ENCODE peak calls at places on chromosome 11, in nine cellular contexts. K, N, I, Q, T, S, O, E and M are unnamed samples. For H3K4me1 and H3K27me3, the result is how much of the 10 kb centered on the place peaks cover.

GRCh38 chr11:9285850-9286587 is 20.9 kb upstream of the DENND5A start:
- DNase-seq in K (no peak), N (no peak), I (no peak), Q (no peak), T (no peak), S (no peak), O (no peak), E (no peak), M (no peak)

GRCh38 chr11:61904539-61905048 is 12.8 kb downstream of the RAB3IL1 start:
- DNase-seq in K (peak), N (peak), I (no peak), Q (no peak), T (no peak), S (no peak), O (peak), E (no peak), M (peak)

GRCh38 chr11:121547574-121547973 is 94.8 kb upstream of the SORL1-AS1 start:
- DNase-seq in K (no peak), N (no peak), I (no peak), Q (no peak), T (no peak), S (peak), O (no peak), E (no peak), M (no peak)

GRCh38 chr11:86193297-86194095 is 51.1 kb upstream of the EED start:
- DNase-seq in K (peak), N (peak), I (peak), Q (peak), T (peak), S (peak), O (peak), E (peak), M (no peak)

GRCh38 chr11:132943737-132944556 is 588.4 kb downstream of the OPCML start:
- DNase-seq in K (no peak), N (no peak), I (no peak), Q (no peak), T (no peak), S (no peak), O (no peak), E (no peak), M (no peak)

GRCh38 chr11:61162092-61162935 is 1.1 kb upstream of the VPS37C start:
- DNase-seq in K (no peak), N (peak), I (no peak), Q (no peak), T (no peak), S (no peak), O (no peak), E (peak), M (no peak)

GRCh38 chr11:134556186-134556585 is 144.1 kb upstream of the B3GAT1 start:
- DNase-seq in K (no peak), N (no peak), I (no peak), Q (no peak), T (no peak), S (no peak), O (no peak), E (no peak), M (no peak)

GRCh38 chr11:98455500-98456186 is 565.1 kb upstream of the CNTN5 start:
- DNase-seq in K (no peak), N (no peak), I (no peak), Q (no peak), T (no peak), S (no peak), O (no peak), E (no peak), M (no peak)

GRCh38 chr11:71311176-71311925 is 59.0 kb upstream of the SHANK2 start:
- DNase-seq in K (peak), N (no peak), I (no peak), Q (no peak), T (no peak), S (peak), O (no peak), E (no peak), M (no peak)

GRCh38 chr11:92784313-92784712 is 185.1 kb upstream of the MTNR1B start:
- DNase-seq in K (no peak), N (no peak), I (no peak), Q (no peak), T (no peak), S (no peak), O (no peak), E (no peak), M (no peak)

GRCh38 chr11:88303037-88303436 is 34.5 kb downstream of the CTSC start:
- DNase-seq in K (no peak), N (no peak), I (no peak), Q (no peak), T (no peak), S (no peak), O (no peak), E (no peak), M (no peak)

GRCh38 chr11:93741094-93741881 is at the start of the genes C11orf54 and TAF1D:
- DNase-seq in K (peak), N (peak), I (peak), Q (peak), T (peak), S (peak), O (peak), E (peak), M (peak)

GRCh38 chr11:58629857-58630256 is 7.4 kb downstream of the CNTF start:
- DNase-seq in K (no peak), N (peak), I (no peak), Q (peak), T (no peak), S (peak), O (no peak), E (peak), M (no peak)

GRCh38 chr11:63672934-63673539 is 1.9 kb upstream of the ATL3 start:
- DNase-seq in K (no peak), N (no peak), I (no peak), Q (no peak), T (no peak), S (no peak), O (no peak), E (no peak), M (no peak)

GRCh38 chr11:91293119-91293518 is 931.5 kb upstream of the FAT3 start:
- DNase-seq in K (no peak), N (no peak), I (no peak), Q (no peak), T (no peak), S (no peak), O (no peak), E (no peak), M (no peak)

GRCh38 chr11:843086-843704 is 543 bp downstream of the TSPAN4 start:
- DNase-seq in K (no peak), N (peak), I (no peak), Q (no peak), T (no peak), S (no peak), O (no peak), E (no peak), M (no peak)

GRCh38 chr11:121643530-121644512 is 191.1 kb upstream of the SORL1-AS1 start:
- DNase-seq in K (no peak), N (no peak), I (no peak), Q (no peak), T (no peak), S (no peak), O (no peak), E (no peak), M (no peak)

GRCh38 chr11:123363556-123363955 is 66.5 kb upstream of the GRAMD1B start:
- DNase-seq in K (no peak), N (no peak), I (no peak), Q (no peak), T (no peak), S (no peak), O (peak), E (no peak), M (no peak)

GRCh38 chr11:114296190-114296978 is at the start of gene NNMT:
- DNase-seq in K (peak), N (peak), I (peak), Q (peak), T (no peak), S (peak), O (peak), E (peak), M (no peak)

GRCh38 chr11:134358853-134359490 is 27.2 kb downstream of the GLB1L2 start:
- DNase-seq in K (peak), N (no peak), I (peak), Q (no peak), T (no peak), S (no peak), O (peak), E (no peak), M (no peak)

GRCh38 chr11:86869966-86870570 is 69.7 kb downstream of the PRSS23 start:
- DNase-seq in K (no peak), N (peak), I (peak), Q (peak), T (no peak), S (peak), O (peak), E (peak), M (no peak)

GRCh38 chr11:125807909-125808308 is 20.0 kb downstream of the PATE3 start:
- DNase-seq in K (no peak), N (no peak), I (no peak), Q (peak), T (no peak), S (no peak), O (no peak), E (peak), M (no peak)

GRCh38 chr11:9895016-9895415 is 231.1 kb downstream of the SWAP70 start:
- DNase-seq in K (no peak), N (no peak), I (no peak), Q (peak), T (no peak), S (no peak), O (no peak), E (peak), M (no peak)

GRCh38 chr11:67450796-67451657 is 1.5 kb downstream of the GPR152 start:
- DNase-seq in K (no peak), N (no peak), I (no peak), Q (no peak), T (no peak), S (no peak), O (no peak), E (no peak), M (no peak)
- H3K4me1 ChIP-seq in K (under half), N (under half), I (under half), Q (under half), T (under half), S (under half), O (under half), E (under half), M (under half)

DNA sequence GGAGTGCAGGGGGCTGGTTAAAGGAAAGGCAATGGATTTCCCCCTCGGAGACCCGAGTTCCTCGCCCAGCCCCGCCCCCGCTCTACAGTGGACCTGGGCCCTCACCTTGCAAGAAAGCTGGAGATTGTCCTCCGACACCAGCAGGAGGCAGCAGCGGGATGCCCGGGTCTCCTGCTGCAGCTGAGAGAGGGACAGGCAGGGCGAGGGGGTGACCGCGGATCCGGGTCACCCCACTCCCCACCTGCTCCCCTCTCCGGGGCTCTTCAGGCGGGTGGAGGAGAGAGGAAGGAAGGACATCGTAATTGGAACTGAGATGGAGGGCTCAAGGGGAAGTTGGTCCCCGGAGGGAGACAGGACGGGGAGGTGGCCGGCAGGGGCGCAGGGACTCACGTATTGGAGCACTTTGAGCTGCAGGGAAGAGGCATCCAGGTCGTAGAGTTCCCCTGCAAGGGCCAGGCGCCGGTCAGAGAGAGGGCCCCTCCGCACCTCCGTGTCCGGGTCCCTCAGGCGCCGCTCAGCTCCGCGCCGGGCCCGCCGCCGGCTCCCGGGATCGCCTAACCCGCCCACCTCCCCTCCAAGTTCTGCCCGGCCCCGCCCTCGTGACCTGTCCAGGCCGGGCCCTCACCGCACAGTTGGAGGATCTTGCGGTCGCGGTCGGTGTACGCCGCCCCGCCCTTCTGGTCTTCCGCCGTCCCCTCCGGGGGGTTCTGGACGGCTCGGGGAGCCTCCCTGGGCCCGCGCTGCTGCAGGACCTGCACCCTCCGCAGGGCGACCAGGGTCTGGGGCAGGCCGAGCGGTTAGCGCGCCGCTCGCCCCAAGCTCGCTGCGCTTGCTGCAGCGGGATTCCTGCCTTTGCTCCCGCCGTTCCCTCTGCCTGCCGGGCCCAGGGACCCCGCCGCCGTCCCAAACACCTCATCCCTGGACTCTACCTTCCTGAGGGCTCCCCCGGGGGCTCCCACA is 84.1 kb downstream of the PDE2A start:
- DNase-seq in K (peak), N (peak), I (no peak), Q (no peak), T (peak), S (no peak), O (peak), E (no peak), M (peak)
- H3K4me3 ChIP-seq in K (peak), N (no peak), I (peak), Q (no peak), T (peak), S (peak), O (peak), E (no peak), M (peak)

DNA sequence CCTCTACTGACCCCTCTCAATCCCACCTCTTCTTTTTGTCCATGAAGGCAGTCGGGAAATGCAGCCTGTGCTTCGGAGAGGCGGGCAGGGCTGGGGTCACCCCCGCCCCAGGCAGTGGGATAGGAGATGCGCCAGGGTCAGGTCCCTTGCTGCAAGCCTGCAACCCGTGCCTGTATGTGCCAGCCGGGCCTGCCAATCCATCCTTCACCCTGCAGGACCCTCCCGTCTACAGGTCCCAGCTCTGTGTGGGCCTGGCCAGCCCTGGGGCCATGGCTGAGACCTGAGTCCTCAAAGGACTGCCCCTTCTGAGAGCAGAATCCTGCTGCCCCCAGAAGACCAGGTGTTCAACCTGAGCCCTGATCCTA is 10.9 kb downstream of the ASCL2 start:
- DNase-seq in K (peak), N (no peak), I (no peak), Q (no peak), T (no peak), S (peak), O (no peak), E (no peak), M (no peak)
- H3K27me3 ChIP-seq in K (under half), N (under half), I (under half), Q (under half), T (under half), S (under half), O (under half), E (under half), M (under half)

GRCh38 chr11:112178428-112178827 is 3.1 kb downstream of the BCO2 start:
- DNase-seq in K (no peak), N (no peak), I (no peak), Q (no peak), T (no peak), S (no peak), O (no peak), E (no peak), M (no peak)

GRCh38 chr11:112175596-112175947 is 260 bp downstream of the BCO2 start:
- DNase-seq in K (no peak), N (no peak), I (no peak), Q (no peak), T (no peak), S (no peak), O (no peak), E (no peak), M (no peak)

GRCh38 chr11:112179601-112180000 is 4.3 kb downstream of the BCO2 start:
- DNase-seq in K (no peak), N (no peak), I (no peak), Q (no peak), T (no peak), S (no peak), O (no peak), E (no peak), M (no peak)

GRCh38 chr11:112176077-112176476 is 765 bp downstream of the BCO2 start:
- DNase-seq in K (no peak), N (no peak), I (no peak), Q (no peak), T (no peak), S (no peak), O (no peak), E (no peak), M (no peak)

DNA sequence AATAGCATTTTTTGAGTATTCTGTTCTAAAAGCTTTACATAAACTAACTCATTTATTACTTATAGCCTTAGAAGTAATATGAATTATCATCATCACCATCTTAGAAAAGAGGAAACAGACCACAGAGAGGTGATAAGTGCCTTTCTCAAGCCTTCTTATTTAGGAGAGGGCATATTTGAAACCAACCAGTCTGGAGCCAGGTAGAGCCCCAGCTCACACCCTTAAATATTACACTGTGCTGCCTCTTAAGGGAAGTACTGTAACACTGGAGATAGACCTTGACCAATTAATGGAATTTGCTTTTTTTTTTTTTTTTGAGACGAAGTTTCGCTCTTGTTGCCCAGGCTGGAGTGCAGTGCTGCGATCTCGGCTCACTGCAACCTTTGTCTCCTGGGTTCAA is 2.3 kb downstream of the BCO2 start:
- DNase-seq in K (no peak), N (no peak), I (no peak), Q (no peak), T (no peak), S (no peak), O (no peak), E (no peak), M (no peak)
- H3K4me1 ChIP-seq in K (under half), N (under half), I (under half), Q (under half), T (under half), S (under half), O (under half), E (under half), M (under half)

GRCh38 chr11:35338928-35339327 is 80.4 kb downstream of the SLC1A2 start:
- DNase-seq in K (no peak), N (no peak), I (no peak), Q (no peak), T (no peak), S (no peak), O (no peak), E (peak), M (no peak)
- H3K4me3 ChIP-seq in K (no peak), N (no peak), I (no peak), Q (no peak), T (no peak), S (no peak), O (no peak), E (no peak), M (no peak)

GRCh38 chr11:44310198-44310455 is 188 bp upstream of the ALX4 start:
- DNase-seq in K (no peak), N (no peak), I (no peak), Q (no peak), T (no peak), S (no peak), O (no peak), E (no peak), M (no peak)
- H3K27me3 ChIP-seq in K (half or more), N (half or more), I (half or more), Q (half or more), T (under half), S (half or more), O (half or more), E (half or more), M (under half)

DNA sequence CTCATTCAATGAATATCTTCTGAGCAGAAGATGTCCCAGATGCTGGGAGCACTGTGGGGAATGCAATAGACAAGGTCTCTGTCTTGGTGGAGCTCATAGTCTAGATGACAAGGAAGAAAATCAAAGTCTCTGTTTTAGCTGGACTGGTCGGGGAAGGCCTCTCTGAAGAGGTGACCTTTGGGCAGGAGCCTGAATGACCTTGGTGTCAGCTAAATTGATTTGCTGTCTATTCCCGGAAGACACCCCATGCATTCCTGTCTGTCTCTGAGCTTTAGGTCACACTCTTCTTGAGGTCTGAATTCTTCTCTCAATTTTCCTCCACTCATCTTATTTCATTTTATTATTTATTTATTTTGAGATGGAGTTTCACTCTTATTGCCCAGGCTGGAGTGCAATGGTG is 14.5 kb upstream of the ELF5 start:
- DNase-seq in K (no peak), N (no peak), I (no peak), Q (no peak), T (no peak), S (no peak), O (no peak), E (no peak), M (no peak)
- H3K4me1 ChIP-seq in K (under half), N (under half), I (under half), Q (under half), T (under half), S (under half), O (under half), E (under half), M (under half)

DNA sequence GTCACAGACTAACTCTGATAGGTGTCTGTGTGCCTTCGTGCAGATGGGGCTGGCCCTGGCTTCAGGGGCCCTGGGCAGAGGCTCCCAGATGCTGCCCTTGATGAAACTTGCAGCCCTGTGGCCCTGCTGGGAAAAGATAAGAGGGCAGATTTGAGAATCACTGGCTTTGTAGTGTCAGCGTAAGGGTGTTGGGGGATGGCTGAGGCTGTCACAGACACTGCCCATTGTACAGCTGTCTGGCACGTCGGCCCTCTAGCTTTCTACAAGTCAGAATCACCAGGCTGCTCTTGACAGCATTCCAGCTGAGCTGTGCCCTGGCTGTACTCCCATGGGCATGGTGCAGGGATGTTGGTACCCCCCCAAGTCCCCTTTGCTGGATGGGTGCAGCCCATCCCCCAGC is 162.4 kb upstream of the NECTIN1 start:
- DNase-seq in K (no peak), N (no peak), I (no peak), Q (no peak), T (no peak), S (no peak), O (peak), E (no peak), M (no peak)
- H3K4me3 ChIP-seq in K (no peak), N (no peak), I (no peak), Q (no peak), T (no peak), S (no peak), O (no peak), E (no peak), M (no peak)

DNA sequence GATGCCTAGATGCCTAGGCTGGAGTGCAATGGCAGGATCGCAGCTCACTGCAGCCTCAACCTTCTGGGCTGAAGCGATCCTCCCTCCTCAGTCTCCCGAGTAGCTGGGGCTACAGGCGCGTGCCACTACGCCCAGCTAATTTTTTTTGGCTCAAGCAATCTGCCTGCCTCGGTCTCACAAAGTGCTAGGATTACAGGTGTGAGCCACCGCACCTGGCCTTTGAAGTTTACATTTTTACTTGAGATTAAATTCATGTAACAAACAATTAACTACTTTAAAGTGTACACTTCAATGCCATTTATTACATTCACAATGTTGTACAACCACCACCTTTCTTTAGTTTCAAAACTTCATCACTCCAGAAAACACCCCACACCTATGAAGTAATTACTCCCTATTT is 3.5 kb upstream of the FOSL1 start:
- DNase-seq in K (no peak), N (no peak), I (no peak), Q (no peak), T (no peak), S (no peak), O (no peak), E (no peak), M (no peak)
- H3K27me3 ChIP-seq in K (under half), N (under half), I (under half), Q (under half), T (under half), S (under half), O (under half), E (under half), M (under half)